ENCODE peak calls at places on chromosomes 5 and 9, in nine cellular contexts. N, I, W, T, H, G, F, A and R are unnamed samples.

GRCh38 chr9:131720330-131720729 is 19.5 kb downstream of the RAPGEF1 start:
- DNase-seq in N (no peak), I (no peak), W (no peak), T (no peak), H (no peak), G (no peak), F (no peak), A (no peak), R (no peak)

GRCh38 chr5:72661405-72661804 is 154.2 kb upstream of the ZNF366 start:
- DNase-seq in N (no peak), I (no peak), W (no peak), T (no peak), H (no peak), G (no peak), F (no peak), A (no peak), R (no peak)

GRCh38 chr5:175820230-175820629 is 51.1 kb upstream of the CPLX2 start:
- DNase-seq in N (no peak), I (no peak), W (no peak), T (no peak), H (no peak), G (no peak), F (no peak), A (no peak), R (no peak)

GRCh38 chr9:133113163-133113927 is 7.7 kb downstream of the RALGDS start:
- DNase-seq in N (peak), I (no peak), W (no peak), T (peak), H (peak), G (no peak), F (peak), A (peak), R (no peak)

GRCh38 chr9:121226186-121226585 is 24.5 kb upstream of the RAB14 start:
- DNase-seq in N (no peak), I (no peak), W (no peak), T (no peak), H (no peak), G (no peak), F (no peak), A (no peak), R (no peak)

GRCh38 chr5:42636946-42637345 is 119.7 kb upstream of the CCDC152 start:
- DNase-seq in N (no peak), I (no peak), W (no peak), T (no peak), H (no peak), G (no peak), F (no peak), A (no peak), R (no peak)

GRCh38 chr5:55991768-55992486 is 2.8 kb downstream of the IL6ST start:
- DNase-seq in N (no peak), I (no peak), W (no peak), T (no peak), H (no peak), G (no peak), F (no peak), A (no peak), R (no peak)

GRCh38 chr5:81749186-81749561 is 1.7 kb downstream of the SSBP2 start:
- DNase-seq in N (no peak), I (no peak), W (no peak), T (no peak), H (no peak), G (no peak), F (no peak), A (no peak), R (no peak)

GRCh38 chr9:74245871-74246552 is 251.1 kb upstream of the RORB start:
- DNase-seq in N (no peak), I (no peak), W (no peak), T (no peak), H (no peak), G (no peak), F (no peak), A (no peak), R (no peak)

GRCh38 chr5:68464424-68464823 is 248.9 kb downstream of the PIK3R1 start:
- DNase-seq in N (no peak), I (no peak), W (no peak), T (no peak), H (no peak), G (no peak), F (no peak), A (no peak), R (no peak)

GRCh38 chr5:91643796-91644195 is 260.7 kb upstream of the ARRDC3 start:
- DNase-seq in N (no peak), I (no peak), W (no peak), T (no peak), H (no peak), G (no peak), F (no peak), A (no peak), R (no peak)

GRCh38 chr5:75720882-75721281 is 3.6 kb upstream of the POC5 start:
- DNase-seq in N (no peak), I (no peak), W (no peak), T (no peak), H (no peak), G (no peak), F (no peak), A (no peak), R (no peak)

GRCh38 chr5:91293131-91293530 is 90.0 kb downstream of the ARRDC3 start:
- DNase-seq in N (no peak), I (peak), W (no peak), T (no peak), H (no peak), G (no peak), F (no peak), A (no peak), R (no peak)

GRCh38 chr9:13118294-13118693 is 161.2 kb downstream of the MPDZ start:
- DNase-seq in N (no peak), I (no peak), W (no peak), T (no peak), H (no peak), G (no peak), F (no peak), A (no peak), R (no peak)

GRCh38 chr9:136056546-136057235 is 38.4 kb downstream of the NACC2 start:
- DNase-seq in N (no peak), I (no peak), W (no peak), T (no peak), H (no peak), G (no peak), F (peak), A (no peak), R (no peak)

GRCh38 chr9:71928376-71928775 is 16.9 kb downstream of the C9orf85 start:
- DNase-seq in N (no peak), I (no peak), W (no peak), T (no peak), H (no peak), G (no peak), F (no peak), A (no peak), R (no peak)
- H3K27ac ChIP-seq in N (no peak), I (no peak), W (peak), T (no peak), H (no peak), G (no peak), F (no peak), A (no peak), R (no peak)

GRCh38 chr9:72324974-72325373 is 40.0 kb downstream of the ZFAND5 start:
- DNase-seq in N (no peak), I (no peak), W (no peak), T (no peak), H (no peak), G (no peak), F (no peak), A (no peak), R (no peak)
- H3K27ac ChIP-seq in N (no peak), I (no peak), W (no peak), T (no peak), H (no peak), G (no peak), F (no peak), A (no peak), R (no peak)

GRCh38 chr5:166441-167372 is 24.6 kb upstream of the LRRC14B start:
- DNase-seq in N (no peak), I (no peak), W (no peak), T (no peak), H (no peak), G (no peak), F (no peak), A (no peak), R (no peak)
- H3K27ac ChIP-seq in N (no peak), I (peak), W (no peak), T (no peak), H (no peak), G (no peak), F (no peak), A (no peak), R (no peak)

GRCh38 chr5:17370651-17371050 is 127.4 kb upstream of the TAF11L2 start:
- DNase-seq in N (no peak), I (no peak), W (no peak), T (no peak), H (no peak), G (no peak), F (no peak), A (no peak), R (no peak)

GRCh38 chr5:17374157-17374556 is 123.9 kb upstream of the TAF11L2 start:
- DNase-seq in N (no peak), I (no peak), W (no peak), T (no peak), H (no peak), G (no peak), F (no peak), A (no peak), R (no peak)

GRCh38 chr5:17374973-17375844 is 122.8 kb upstream of the TAF11L2 start:
- DNase-seq in N (no peak), I (no peak), W (no peak), T (no peak), H (no peak), G (no peak), F (no peak), A (no peak), R (no peak)

GRCh38 chr5:17378346-17378984 is 119.6 kb upstream of the TAF11L2 start:
- DNase-seq in N (no peak), I (no peak), W (no peak), T (no peak), H (no peak), G (no peak), F (no peak), A (no peak), R (no peak)

DNA sequence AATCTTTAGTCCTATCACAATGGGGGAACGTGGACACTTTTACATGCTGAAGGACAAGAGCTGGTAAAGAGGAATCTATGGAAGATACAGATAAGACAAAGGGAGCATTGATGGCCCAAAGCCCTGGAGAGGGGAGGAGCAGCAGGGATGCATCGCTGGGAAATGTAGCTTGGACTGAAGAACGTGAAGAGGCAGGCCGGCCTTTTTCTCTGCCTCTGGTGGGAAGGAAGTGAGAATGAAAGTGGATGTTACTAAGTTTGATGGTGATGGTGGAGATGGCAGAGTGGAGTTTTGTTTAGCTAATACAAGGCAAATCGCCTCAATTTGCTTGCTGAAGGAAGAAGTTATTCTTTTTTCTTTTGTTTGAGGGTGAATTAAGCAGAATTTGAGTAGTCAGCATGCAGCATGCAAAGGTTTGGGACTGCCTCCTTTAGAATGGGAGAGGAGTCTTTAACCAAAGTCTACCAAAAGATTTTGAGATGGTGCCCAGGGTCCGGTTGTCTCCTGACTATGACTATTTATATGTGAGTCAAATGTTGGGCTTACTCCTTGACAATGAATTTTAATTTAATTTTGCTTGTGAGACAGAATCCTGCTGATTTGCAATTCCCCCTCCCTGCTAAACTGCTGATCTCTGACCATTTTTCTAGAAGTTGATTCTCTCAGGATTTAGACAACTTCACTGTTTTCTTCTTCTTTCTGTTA is 124.5 kb upstream of the TAF11L2 start:
- DNase-seq in N (no peak), I (no peak), W (no peak), T (no peak), H (no peak), G (no peak), F (no peak), A (no peak), R (no peak)
- H3K27ac ChIP-seq in N (no peak), I (no peak), W (no peak), T (no peak), H (no peak), G (no peak), F (no peak), A (no peak), R (no peak)

DNA sequence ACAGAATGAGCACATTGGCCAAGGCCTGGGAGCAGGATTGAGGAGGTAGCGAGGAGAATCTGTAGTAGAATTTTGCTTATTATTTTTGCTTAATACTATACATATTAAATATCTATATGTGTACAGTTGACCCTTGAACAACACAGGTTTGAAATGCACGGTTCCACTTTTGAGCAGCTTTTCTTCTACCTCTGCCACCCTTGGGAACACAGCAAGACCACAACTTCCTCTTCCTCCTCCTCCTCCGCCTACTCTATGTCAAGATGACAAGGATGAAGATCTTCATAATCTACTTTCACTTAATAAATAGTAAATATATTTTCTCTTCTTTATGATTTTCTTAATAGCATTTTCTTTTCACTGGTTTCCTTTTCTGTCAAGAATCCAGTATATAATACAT is 541.4 kb downstream of the KCTD16 start:
- DNase-seq in N (no peak), I (no peak), W (no peak), T (no peak), H (no peak), G (no peak), F (no peak), A (no peak), R (no peak)
- H3K27ac ChIP-seq in N (no peak), I (no peak), W (no peak), T (no peak), H (no peak), G (no peak), F (no peak), A (no peak), R (no peak)

DNA sequence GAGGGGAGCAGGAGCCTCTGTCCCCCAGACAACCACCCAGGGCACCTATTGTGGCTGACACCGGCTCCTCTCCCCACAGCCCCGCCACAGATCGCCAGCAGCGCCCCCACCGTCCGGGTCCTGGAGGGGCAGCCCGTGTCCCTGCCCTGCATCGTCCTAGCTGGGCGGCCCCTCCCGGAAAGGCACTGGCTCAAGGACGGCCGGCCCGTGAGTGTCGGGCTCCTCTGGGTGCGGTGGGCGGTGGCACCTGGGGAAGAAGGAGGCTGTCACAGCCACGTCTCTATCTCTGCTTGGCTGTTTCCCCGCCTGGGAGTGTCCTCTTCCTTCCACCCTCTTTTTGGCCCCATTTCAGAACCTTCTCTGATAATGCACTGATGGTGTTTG is 55.1 kb downstream of the HMCN2 start:
- DNase-seq in N (no peak), I (no peak), W (no peak), T (peak), H (no peak), G (no peak), F (no peak), A (no peak), R (no peak)
- H3K27ac ChIP-seq in N (no peak), I (no peak), W (peak), T (no peak), H (no peak), G (no peak), F (no peak), A (no peak), R (no peak)

GRCh38 chr9:34237836-34238235 is 59.0 kb downstream of the UBAP1 start:
- DNase-seq in N (no peak), I (no peak), W (no peak), T (no peak), H (no peak), G (no peak), F (no peak), A (no peak), R (no peak)
- H3K27ac ChIP-seq in N (no peak), I (no peak), W (no peak), T (no peak), H (no peak), G (no peak), F (no peak), A (no peak), R (no peak)

GRCh38 chr9:15333376-15333881 is 26.4 kb upstream of the TTC39B start:
- DNase-seq in N (no peak), I (no peak), W (no peak), T (no peak), H (no peak), G (no peak), F (no peak), A (no peak), R (no peak)
- H3K27ac ChIP-seq in N (no peak), I (no peak), W (no peak), T (no peak), H (no peak), G (no peak), F (no peak), A (no peak), R (no peak)

GRCh38 chr9:118647331-118647730 is 721.9 kb downstream of the BRINP1 start:
- DNase-seq in N (no peak), I (no peak), W (no peak), T (no peak), H (no peak), G (no peak), F (no peak), A (no peak), R (no peak)

GRCh38 chr9:118650407-118650806 is 718.8 kb downstream of the BRINP1 start:
- DNase-seq in N (no peak), I (no peak), W (no peak), T (no peak), H (no peak), G (no peak), F (no peak), A (no peak), R (no peak)

GRCh38 chr9:118652258-118652657 is 717.0 kb downstream of the BRINP1 start:
- DNase-seq in N (no peak), I (no peak), W (no peak), T (no peak), H (no peak), G (no peak), F (no peak), A (no peak), R (no peak)

GRCh38 chr9:118651511-118651910 is 717.7 kb downstream of the BRINP1 start:
- DNase-seq in N (no peak), I (no peak), W (no peak), T (no peak), H (no peak), G (no peak), F (no peak), A (no peak), R (no peak)

DNA sequence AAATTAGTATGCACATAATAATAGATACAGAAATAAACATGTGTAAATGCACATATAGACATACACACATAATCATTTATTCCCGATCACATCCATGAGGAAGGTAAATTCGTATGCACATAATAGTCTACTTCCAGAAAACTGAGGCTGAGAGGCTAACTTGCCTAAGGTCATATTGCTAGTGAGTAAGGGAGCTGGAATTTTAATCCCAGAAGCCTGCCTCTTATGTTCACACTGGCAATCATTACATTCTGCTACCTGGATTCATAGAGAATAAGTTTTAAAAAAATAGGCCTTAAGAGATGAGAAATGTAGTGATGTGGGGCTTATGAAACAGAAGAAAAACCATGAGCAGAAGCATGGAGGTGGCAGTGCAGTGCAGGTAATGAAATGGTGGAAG is 716.3 kb downstream of the BRINP1 start:
- DNase-seq in N (no peak), I (no peak), W (no peak), T (no peak), H (no peak), G (no peak), F (no peak), A (no peak), R (no peak)
- H3K27ac ChIP-seq in N (no peak), I (no peak), W (no peak), T (no peak), H (no peak), G (no peak), F (no peak), A (no peak), R (no peak)

GRCh38 chr9:100452894-100453293 is 20.1 kb upstream of the TMEFF1 start:
- DNase-seq in N (no peak), I (no peak), W (no peak), T (no peak), H (no peak), G (no peak), F (no peak), A (no peak), R (no peak)

GRCh38 chr9:100459963-100460362 is 13.0 kb upstream of the TMEFF1 start:
- DNase-seq in N (no peak), I (no peak), W (no peak), T (no peak), H (no peak), G (no peak), F (no peak), A (no peak), R (no peak)

GRCh38 chr9:100455470-100455869 is 17.5 kb upstream of the TMEFF1 start:
- DNase-seq in N (no peak), I (no peak), W (no peak), T (no peak), H (no peak), G (no peak), F (no peak), A (no peak), R (no peak)

GRCh38 chr9:100457517-100457916 is 15.4 kb upstream of the TMEFF1 start:
- DNase-seq in N (no peak), I (no peak), W (no peak), T (no peak), H (no peak), G (no peak), F (no peak), A (no peak), R (no peak)
- H3K27ac ChIP-seq in N (no peak), I (no peak), W (no peak), T (no peak), H (no peak), G (no peak), F (no peak), A (no peak), R (no peak)